ENCODE peak calls at places on chromosomes 2 and 18, in six cellular contexts. One of them, this sample, is unnamed.

GRCh38 chr2:203681978-203682377 is 24.5 kb upstream of the CD28 start:
- DNase-seq in hypothalamus: no peak
- DNase-seq in activated CD4-positive, alpha-beta T cell treated with anti-CD3 and anti-CD28 coated beads, Interleukin-2, amount 50 U/mL, for 1 hour: no peak
- DNase-seq in heart left ventricle: no peak
- DNase-seq in EL: peak; percentile 41
- DNase-seq in HCT116: no peak
- DNase-seq in this sample: peak; percentile 73

GRCh38 chr2:180222642-180223041 is 215.5 kb upstream of the CWC22 start:
- DNase-seq in hypothalamus: no peak
- DNase-seq in activated CD4-positive, alpha-beta T cell treated with anti-CD3 and anti-CD28 coated beads, Interleukin-2, amount 50 U/mL, for 1 hour: no peak
- DNase-seq in heart left ventricle: peak; percentile 31
- DNase-seq in EL: peak; percentile 35
- DNase-seq in HCT116: no peak
- DNase-seq in this sample: peak; percentile 98

GRCh38 chr2:171086352-171087290 is 74.1 kb downstream of the TLK1 start:
- DNase-seq in hypothalamus: no peak
- DNase-seq in activated CD4-positive, alpha-beta T cell treated with anti-CD3 and anti-CD28 coated beads, Interleukin-2, amount 50 U/mL, for 1 hour: peak; percentile 60
- DNase-seq in heart left ventricle: peak; percentile 27
- DNase-seq in EL: peak; percentile 60
- DNase-seq in HCT116: peak; percentile 19
- DNase-seq in this sample: peak; percentile 49

GRCh38 chr2:214902273-214902672 is 92.8 kb upstream of the BARD1 start:
- DNase-seq in hypothalamus: no peak
- DNase-seq in activated CD4-positive, alpha-beta T cell treated with anti-CD3 and anti-CD28 coated beads, Interleukin-2, amount 50 U/mL, for 1 hour: no peak
- DNase-seq in heart left ventricle: no peak
- DNase-seq in EL: no peak
- DNase-seq in HCT116: no peak
- DNase-seq in this sample: no peak

GRCh38 chr2:43028188-43028587 is 198.2 kb downstream of the ZFP36L2 start:
- DNase-seq in hypothalamus: no peak
- DNase-seq in activated CD4-positive, alpha-beta T cell treated with anti-CD3 and anti-CD28 coated beads, Interleukin-2, amount 50 U/mL, for 1 hour: no peak
- DNase-seq in heart left ventricle: no peak
- DNase-seq in EL: no peak
- DNase-seq in HCT116: no peak
- DNase-seq in this sample: no peak

GRCh38 chr2:219252900-219253752 is at the start of gene TUBA4B:
- DNase-seq in hypothalamus: no peak
- DNase-seq in activated CD4-positive, alpha-beta T cell treated with anti-CD3 and anti-CD28 coated beads, Interleukin-2, amount 50 U/mL, for 1 hour: peak; percentile 41
- DNase-seq in heart left ventricle: peak; percentile 43
- DNase-seq in EL: peak; percentile 37
- DNase-seq in HCT116: no peak
- DNase-seq in this sample: peak; percentile 61

GRCh38 chr2:121532347-121532766 is 1.7 kb downstream of the RNU4ATAC start:
- DNase-seq in hypothalamus: no peak
- DNase-seq in activated CD4-positive, alpha-beta T cell treated with anti-CD3 and anti-CD28 coated beads, Interleukin-2, amount 50 U/mL, for 1 hour: no peak
- DNase-seq in heart left ventricle: no peak
- DNase-seq in EL: peak; percentile 64
- DNase-seq in HCT116: no peak
- DNase-seq in this sample: peak; percentile 21

GRCh38 chr2:63827749-63828148 is 13.9 kb upstream of the UGP2 start:
- DNase-seq in hypothalamus: no peak
- DNase-seq in activated CD4-positive, alpha-beta T cell treated with anti-CD3 and anti-CD28 coated beads, Interleukin-2, amount 50 U/mL, for 1 hour: no peak
- DNase-seq in heart left ventricle: no peak
- DNase-seq in EL: peak; percentile 92
- DNase-seq in HCT116: peak; percentile 32
- DNase-seq in this sample: peak; percentile 41

GRCh38 chr2:46268986-46269385 is 28.2 kb upstream of the EPAS1 start:
- DNase-seq in hypothalamus: no peak
- DNase-seq in activated CD4-positive, alpha-beta T cell treated with anti-CD3 and anti-CD28 coated beads, Interleukin-2, amount 50 U/mL, for 1 hour: no peak
- DNase-seq in heart left ventricle: no peak
- DNase-seq in EL: peak; percentile 48
- DNase-seq in HCT116: no peak
- DNase-seq in this sample: no peak

GRCh38 chr2:239257511-239257937 is 143.3 kb downstream of the HDAC4 start:
- DNase-seq in hypothalamus: no peak
- DNase-seq in activated CD4-positive, alpha-beta T cell treated with anti-CD3 and anti-CD28 coated beads, Interleukin-2, amount 50 U/mL, for 1 hour: no peak
- DNase-seq in heart left ventricle: peak; percentile 14
- DNase-seq in EL: peak; percentile 86
- DNase-seq in HCT116: peak; percentile 53
- DNase-seq in this sample: peak; percentile 83

GRCh38 chr18:57542801-57543427 is 43.6 kb downstream of the FECH start:
- DNase-seq in hypothalamus: no peak
- DNase-seq in activated CD4-positive, alpha-beta T cell treated with anti-CD3 and anti-CD28 coated beads, Interleukin-2, amount 50 U/mL, for 1 hour: no peak
- DNase-seq in heart left ventricle: no peak
- DNase-seq in EL: peak; percentile 36
- DNase-seq in HCT116: no peak
- DNase-seq in this sample: peak; percentile 59

GRCh38 chr18:48840491-48840877 is 110.3 kb downstream of the SMAD7 start:
- DNase-seq in hypothalamus: no peak
- DNase-seq in activated CD4-positive, alpha-beta T cell treated with anti-CD3 and anti-CD28 coated beads, Interleukin-2, amount 50 U/mL, for 1 hour: no peak
- DNase-seq in heart left ventricle: peak; percentile 16
- DNase-seq in EL: no peak
- DNase-seq in HCT116: no peak
- DNase-seq in this sample: no peak

GRCh38 chr2:108970369-108970768 is 18.7 kb downstream of the EDAR start:
- DNase-seq in hypothalamus: no peak
- DNase-seq in activated CD4-positive, alpha-beta T cell treated with anti-CD3 and anti-CD28 coated beads, Interleukin-2, amount 50 U/mL, for 1 hour: no peak
- DNase-seq in heart left ventricle: no peak
- DNase-seq in EL: no peak
- DNase-seq in HCT116: no peak
- DNase-seq in this sample: no peak

GRCh38 chr2:221716434-221717303 is 144.6 kb upstream of the EPHA4 start:
- DNase-seq in hypothalamus: no peak
- DNase-seq in activated CD4-positive, alpha-beta T cell treated with anti-CD3 and anti-CD28 coated beads, Interleukin-2, amount 50 U/mL, for 1 hour: no peak
- DNase-seq in heart left ventricle: no peak
- DNase-seq in EL: peak; percentile 43
- DNase-seq in HCT116: no peak
- DNase-seq in this sample: peak; percentile 68

GRCh38 chr2:237935740-237936452 is 30.9 kb upstream of the UBE2F start:
- DNase-seq in hypothalamus: no peak
- DNase-seq in activated CD4-positive, alpha-beta T cell treated with anti-CD3 and anti-CD28 coated beads, Interleukin-2, amount 50 U/mL, for 1 hour: no peak
- DNase-seq in heart left ventricle: no peak
- DNase-seq in EL: no peak
- DNase-seq in HCT116: peak; percentile 26
- DNase-seq in this sample: peak; percentile 89

GRCh38 chr2:198098918-198099317 is 294.5 kb downstream of the PLCL1 start:
- DNase-seq in hypothalamus: no peak
- DNase-seq in activated CD4-positive, alpha-beta T cell treated with anti-CD3 and anti-CD28 coated beads, Interleukin-2, amount 50 U/mL, for 1 hour: no peak
- DNase-seq in heart left ventricle: no peak
- DNase-seq in EL: peak; percentile 2
- DNase-seq in HCT116: no peak
- DNase-seq in this sample: peak; percentile 39

GRCh38 chr2:36663851-36664715 is 32.4 kb upstream of the VIT start:
- DNase-seq in hypothalamus: no peak
- DNase-seq in activated CD4-positive, alpha-beta T cell treated with anti-CD3 and anti-CD28 coated beads, Interleukin-2, amount 50 U/mL, for 1 hour: no peak
- DNase-seq in heart left ventricle: no peak
- DNase-seq in EL: peak; percentile 81
- DNase-seq in HCT116: peak; percentile 64
- DNase-seq in this sample: peak; percentile 82

GRCh38 chr2:176261136-176261535 is 8.1 kb upstream of the MTX2 start:
- DNase-seq in hypothalamus: no peak
- DNase-seq in activated CD4-positive, alpha-beta T cell treated with anti-CD3 and anti-CD28 coated beads, Interleukin-2, amount 50 U/mL, for 1 hour: no peak
- DNase-seq in heart left ventricle: no peak
- DNase-seq in EL: no peak
- DNase-seq in HCT116: no peak
- DNase-seq in this sample: no peak

GRCh38 chr2:233032551-233033320 is at the start of gene NEU2:
- DNase-seq in hypothalamus: no peak
- DNase-seq in activated CD4-positive, alpha-beta T cell treated with anti-CD3 and anti-CD28 coated beads, Interleukin-2, amount 50 U/mL, for 1 hour: no peak
- DNase-seq in heart left ventricle: no peak
- DNase-seq in EL: peak; percentile 21
- DNase-seq in HCT116: no peak
- DNase-seq in this sample: no peak

GRCh38 chr18:29361843-29362242 is 1184.9 kb upstream of the CDH2 start:
- DNase-seq in hypothalamus: no peak
- DNase-seq in activated CD4-positive, alpha-beta T cell treated with anti-CD3 and anti-CD28 coated beads, Interleukin-2, amount 50 U/mL, for 1 hour: no peak
- DNase-seq in heart left ventricle: no peak
- DNase-seq in EL: no peak
- DNase-seq in HCT116: no peak
- DNase-seq in this sample: no peak

GRCh38 chr2:226862623-226863022 is 26.8 kb downstream of the RHBDD1 start:
- DNase-seq in hypothalamus: no peak
- DNase-seq in activated CD4-positive, alpha-beta T cell treated with anti-CD3 and anti-CD28 coated beads, Interleukin-2, amount 50 U/mL, for 1 hour: no peak
- DNase-seq in heart left ventricle: no peak
- DNase-seq in EL: no peak
- DNase-seq in HCT116: no peak
- DNase-seq in this sample: no peak

GRCh38 chr18:44508474-44508873 is 172.2 kb upstream of the SETBP1 start:
- DNase-seq in hypothalamus: no peak
- DNase-seq in activated CD4-positive, alpha-beta T cell treated with anti-CD3 and anti-CD28 coated beads, Interleukin-2, amount 50 U/mL, for 1 hour: no peak
- DNase-seq in heart left ventricle: no peak
- DNase-seq in EL: no peak
- DNase-seq in HCT116: no peak
- DNase-seq in this sample: no peak

GRCh38 chr2:85308951-85309555 is 18.7 kb downstream of the TGOLN2 start:
- DNase-seq in hypothalamus: no peak
- DNase-seq in activated CD4-positive, alpha-beta T cell treated with anti-CD3 and anti-CD28 coated beads, Interleukin-2, amount 50 U/mL, for 1 hour: no peak
- DNase-seq in heart left ventricle: peak; percentile 61
- DNase-seq in EL: peak; percentile 41
- DNase-seq in HCT116: no peak
- DNase-seq in this sample: no peak

GRCh38 chr2:9554841-9555337 is 741 bp downstream of the ADAM17 start:
- DNase-seq in hypothalamus: no peak
- DNase-seq in activated CD4-positive, alpha-beta T cell treated with anti-CD3 and anti-CD28 coated beads, Interleukin-2, amount 50 U/mL, for 1 hour: peak; percentile 8
- DNase-seq in heart left ventricle: peak; percentile 50
- DNase-seq in EL: peak; percentile 81
- DNase-seq in HCT116: no peak
- DNase-seq in this sample: peak; percentile 84

GRCh38 chr2:39657538-39657937 is 8.2 kb upstream of the TMEM178A start:
- DNase-seq in hypothalamus: no peak
- DNase-seq in activated CD4-positive, alpha-beta T cell treated with anti-CD3 and anti-CD28 coated beads, Interleukin-2, amount 50 U/mL, for 1 hour: no peak
- DNase-seq in heart left ventricle: no peak
- DNase-seq in EL: no peak
- DNase-seq in HCT116: no peak
- DNase-seq in this sample: no peak

GRCh38 chr2:237045449-237045848 is 40.2 kb upstream of the COPS8 start:
- DNase-seq in hypothalamus: no peak
- DNase-seq in activated CD4-positive, alpha-beta T cell treated with anti-CD3 and anti-CD28 coated beads, Interleukin-2, amount 50 U/mL, for 1 hour: no peak
- DNase-seq in heart left ventricle: no peak
- DNase-seq in EL: peak; percentile 59
- DNase-seq in HCT116: no peak
- DNase-seq in this sample: peak; percentile 25

GRCh38 chr18:2706903-2707302 is 51.4 kb downstream of the SMCHD1 start:
- DNase-seq in hypothalamus: no peak
- DNase-seq in activated CD4-positive, alpha-beta T cell treated with anti-CD3 and anti-CD28 coated beads, Interleukin-2, amount 50 U/mL, for 1 hour: no peak
- DNase-seq in heart left ventricle: no peak
- DNase-seq in EL: no peak
- DNase-seq in HCT116: no peak
- DNase-seq in this sample: no peak

GRCh38 chr2:128315829-128316776 is 2.6 kb downstream of the HS6ST1 start:
- DNase-seq in hypothalamus: no peak
- DNase-seq in activated CD4-positive, alpha-beta T cell treated with anti-CD3 and anti-CD28 coated beads, Interleukin-2, amount 50 U/mL, for 1 hour: no peak
- DNase-seq in heart left ventricle: no peak
- DNase-seq in EL: no peak
- DNase-seq in HCT116: no peak
- DNase-seq in this sample: no peak

GRCh38 chr18:26482567-26482966 is 65.8 kb downstream of the KCTD1 start:
- DNase-seq in hypothalamus: no peak
- DNase-seq in activated CD4-positive, alpha-beta T cell treated with anti-CD3 and anti-CD28 coated beads, Interleukin-2, amount 50 U/mL, for 1 hour: no peak
- DNase-seq in heart left ventricle: no peak
- DNase-seq in EL: peak; percentile 17
- DNase-seq in HCT116: no peak
- DNase-seq in this sample: no peak

GRCh38 chr2:105388971-105389381 is 9.9 kb downstream of the FHL2 start:
- DNase-seq in hypothalamus: no peak
- DNase-seq in activated CD4-positive, alpha-beta T cell treated with anti-CD3 and anti-CD28 coated beads, Interleukin-2, amount 50 U/mL, for 1 hour: no peak
- DNase-seq in heart left ventricle: peak; percentile 22
- DNase-seq in EL: peak; percentile 94
- DNase-seq in HCT116: no peak
- DNase-seq in this sample: no peak

GRCh38 chr2:85867556-85868292 is 21.1 kb downstream of the ST3GAL5 start:
- DNase-seq in hypothalamus: no peak
- DNase-seq in activated CD4-positive, alpha-beta T cell treated with anti-CD3 and anti-CD28 coated beads, Interleukin-2, amount 50 U/mL, for 1 hour: no peak
- DNase-seq in heart left ventricle: no peak
- DNase-seq in EL: no peak
- DNase-seq in HCT116: no peak
- DNase-seq in this sample: no peak

GRCh38 chr18:73099759-73100158 is 232.0 kb upstream of the NETO1 start:
- DNase-seq in hypothalamus: no peak
- DNase-seq in activated CD4-positive, alpha-beta T cell treated with anti-CD3 and anti-CD28 coated beads, Interleukin-2, amount 50 U/mL, for 1 hour: no peak
- DNase-seq in heart left ventricle: no peak
- DNase-seq in EL: no peak
- DNase-seq in HCT116: no peak
- DNase-seq in this sample: no peak

GRCh38 chr2:2698182-2699116 is 367.4 kb upstream of the MYT1L start:
- DNase-seq in hypothalamus: no peak
- DNase-seq in activated CD4-positive, alpha-beta T cell treated with anti-CD3 and anti-CD28 coated beads, Interleukin-2, amount 50 U/mL, for 1 hour: no peak
- DNase-seq in heart left ventricle: no peak
- DNase-seq in EL: no peak
- DNase-seq in HCT116: peak; percentile 22
- DNase-seq in this sample: peak; percentile 6

This sample was measured in epithelial cell of esophagus.